ENCODE peak calls at places on chromosome 19, in four cellular contexts. O, P, L and D are unnamed samples.

GRCh38 chr19:2691951-2692350 is 10.5 kb downstream of the GNG7 start:
- DNase-seq in O (no peak), P (no peak), L (no peak), D (no peak)

GRCh38 chr19:40521276-40521675 is 54.5 kb downstream of the SPTBN4 start:
- DNase-seq in O (no peak), P (peak), L (no peak), D (no peak)

GRCh38 chr19:40831502-40832430 is 18.5 kb downstream of the CYP2A6 start:
- DNase-seq in O (no peak), P (peak), L (no peak), D (peak)

GRCh38 chr19:40677156-40677555 is 13.3 kb downstream of the NUMBL start:
- DNase-seq in O (no peak), P (no peak), L (no peak), D (no peak)

GRCh38 chr19:2779121-2779740 is 3.8 kb downstream of the SGTA start:
- DNase-seq in O (no peak), P (no peak), L (no peak), D (no peak)

GRCh38 chr19:17802137-17802858 is 7.4 kb downstream of the B3GNT3 start:
- DNase-seq in O (no peak), P (no peak), L (no peak), D (no peak)

GRCh38 chr19:50820549-50821247 is 2.9 kb downstream of the KLK1 start:
- DNase-seq in O (no peak), P (no peak), L (peak), D (no peak)

GRCh38 chr19:7337380-7338194 is 11.2 kb upstream of the ARHGEF18 start:
- DNase-seq in O (no peak), P (no peak), L (no peak), D (no peak)

GRCh38 chr19:54248016-54248601 is 5.5 kb upstream of the LILRA6 start:
- DNase-seq in O (no peak), P (no peak), L (no peak), D (no peak)

GRCh38 chr19:34481861-34482379 is 362 bp downstream of the WTIP start:
- DNase-seq in O (peak), P (no peak), L (no peak), D (peak)

GRCh38 chr19:6906559-6906958 is 19.2 kb downstream of the ADGRE1 start:
- DNase-seq in O (no peak), P (no peak), L (peak), D (no peak)

GRCh38 chr19:16078311-16078758 is 2.0 kb downstream of the TPM4 start:
- DNase-seq in O (no peak), P (no peak), L (no peak), D (no peak)

GRCh38 chr19:13430790-13431582 is 75.3 kb downstream of the CACNA1A start:
- DNase-seq in O (peak), P (peak), L (peak), D (peak)

GRCh38 chr19:3576696-3577443 is 4.1 kb downstream of the HMG20B start:
- DNase-seq in O (peak), P (no peak), L (peak), D (no peak)

GRCh38 chr19:41869374-41869955 is 7.6 kb upstream of the CD79A start:
- DNase-seq in O (no peak), P (no peak), L (no peak), D (no peak)

GRCh38 chr19:48501446-48501960 is 10.1 kb downstream of the LMTK3 start:
- DNase-seq in O (peak), P (peak), L (peak), D (peak)
- TF ChIP-seq ELF4 in O (no peak), P (no peak), L (peak), D (no peak)

GRCh38 chr19:43984687-43985000 is 656 bp downstream of the ZNF155 start:
- DNase-seq in O (no peak), P (no peak), L (no peak), D (no peak)
- TF ChIP-seq ELF4 in O (no peak), P (no peak), L (no peak), D (no peak)

GRCh38 chr19:5690125-5690954 is at the start of gene RPL36:
- DNase-seq in O (peak), P (peak), L (peak), D (peak)

GRCh38 chr19:5691930-5692784 is 2.1 kb downstream of the RPL36 start:
- DNase-seq in O (no peak), P (no peak), L (no peak), D (no peak)

GRCh38 chr19:5690955-5691204 is 785 bp downstream of the RPL36 start:
- DNase-seq in O (no peak), P (no peak), L (no peak), D (no peak)

GRCh38 chr19:5692785-5693194 is 2.7 kb downstream of the RPL36 start:
- DNase-seq in O (no peak), P (no peak), L (no peak), D (no peak)

GRCh38 chr19:5691205-5691929 is 1.3 kb downstream of the RPL36 start:
- DNase-seq in O (no peak), P (no peak), L (peak), D (no peak)
- TF ChIP-seq ELF4 in O (no peak), P (no peak), L (no peak), D (no peak)

GRCh38 chr19:57026476-57026875 is 93.3 kb upstream of the USP29 start:
- DNase-seq in O (no peak), P (no peak), L (no peak), D (no peak)

GRCh38 chr19:57031156-57031555 is 88.6 kb upstream of the USP29 start:
- DNase-seq in O (no peak), P (no peak), L (no peak), D (no peak)

GRCh38 chr19:57025491-57025890 is 94.3 kb upstream of the USP29 start:
- DNase-seq in O (no peak), P (no peak), L (no peak), D (no peak)

GRCh38 chr19:57028804-57029525 is 90.8 kb upstream of the USP29 start:
- DNase-seq in O (no peak), P (no peak), L (no peak), D (no peak)

DNA sequence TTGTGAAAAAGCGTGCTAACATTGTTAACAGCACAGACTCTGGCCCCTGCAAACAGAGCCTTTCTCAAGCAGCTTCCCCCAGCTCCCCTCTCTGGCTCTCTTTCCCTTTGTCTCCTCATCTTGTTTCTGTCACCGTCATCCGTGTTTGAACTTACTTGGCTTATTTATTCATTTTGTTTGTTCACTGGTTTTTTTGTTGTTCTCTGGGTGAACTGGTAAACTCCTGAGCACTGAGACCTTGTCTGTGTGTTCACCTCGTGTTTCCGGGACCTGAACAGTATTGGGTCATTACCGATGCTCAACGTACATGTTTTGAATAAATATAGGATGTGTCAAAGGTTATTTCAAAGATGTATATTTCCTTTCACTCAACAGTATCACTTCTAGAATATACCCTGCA is 92.4 kb upstream of the USP29 start:
- DNase-seq in O (no peak), P (peak), L (no peak), D (no peak)
- TF ChIP-seq ELF4 in O (no peak), P (no peak), L (no peak), D (no peak)

GRCh38 chr19:45172611-45173208 is 5.3 kb downstream of the TRAPPC6A start:
- DNase-seq in O (no peak), P (no peak), L (no peak), D (no peak)

GRCh38 chr19:45173816-45174215 is 4.2 kb downstream of the TRAPPC6A start:
- DNase-seq in O (no peak), P (no peak), L (no peak), D (no peak)

GRCh38 chr19:45177817-45178261 is at the start of gene TRAPPC6A:
- DNase-seq in O (peak), P (no peak), L (no peak), D (no peak)

GRCh38 chr19:45178262-45179062 is at the start of gene BLOC1S3:
- DNase-seq in O (peak), P (peak), L (peak), D (peak)

DNA sequence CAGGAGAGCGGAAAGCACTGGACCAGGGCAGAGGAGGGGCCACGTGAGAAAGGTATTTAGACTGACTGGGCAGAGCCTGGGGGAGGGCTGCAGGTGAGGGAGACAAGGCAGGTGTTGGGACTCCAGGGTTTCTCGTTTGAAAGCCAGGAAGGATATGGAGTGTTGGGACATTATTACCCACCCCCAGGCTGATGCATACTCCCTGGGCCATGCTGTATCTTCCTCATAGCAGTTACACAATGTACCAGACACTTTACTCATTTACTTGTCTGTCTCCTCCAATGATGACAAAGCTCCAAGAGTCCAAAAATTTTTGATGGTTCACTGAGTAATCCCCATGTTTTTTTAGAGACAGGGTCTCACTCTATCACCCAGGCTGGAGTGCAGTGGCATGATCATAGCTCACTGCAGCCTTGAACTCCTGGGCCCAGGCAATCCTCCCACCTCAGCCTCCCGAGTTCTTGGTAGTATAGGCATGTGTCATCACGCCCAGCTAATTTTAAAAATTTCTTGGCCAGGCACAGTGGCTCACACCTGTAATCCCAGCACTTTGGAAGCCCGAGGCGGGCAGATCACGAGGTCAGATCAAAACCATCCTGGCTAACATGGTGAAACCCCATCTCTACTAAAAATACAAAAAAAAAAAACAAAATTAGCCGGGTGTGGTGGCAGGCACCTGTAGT is 2.2 kb downstream of the TRAPPC6A start:
- DNase-seq in O (no peak), P (no peak), L (no peak), D (no peak)
- TF ChIP-seq ELF4 in O (no peak), P (no peak), L (no peak), D (no peak)